ENCODE peak calls at places on chromosomes 6 and 20, in ten cellular contexts. N, G, S, D, M, A, J, O, F and W are unnamed samples.

GRCh38 chr6:116010400-116011095 is 50.1 kb downstream of the FRK start:
- DNase-seq in N (peak), G (peak), S (peak), D (no peak), M (peak), A (peak), J (peak), O (peak), F (peak), W (no peak)

GRCh38 chr6:42702200-42702599 is 20.2 kb downstream of the PRPH2 start:
- DNase-seq in N (no peak), G (no peak), S (no peak), D (no peak), M (no peak), A (no peak), J (no peak), O (no peak), F (no peak), W (no peak)

GRCh38 chr6:45538636-45539035 is 160.9 kb upstream of the SUPT3H start:
- DNase-seq in N (no peak), G (no peak), S (no peak), D (no peak), M (no peak), A (no peak), J (no peak), O (peak), F (no peak), W (no peak)

GRCh38 chr20:19815553-19815991 is 57.5 kb downstream of the RIN2 start:
- DNase-seq in N (no peak), G (no peak), S (no peak), D (no peak), M (peak), A (peak), J (no peak), O (peak), F (no peak), W (peak)

GRCh38 chr6:43278524-43279078 is 19.5 kb upstream of the SLC22A7 start:
- DNase-seq in N (no peak), G (no peak), S (no peak), D (no peak), M (no peak), A (no peak), J (no peak), O (no peak), F (no peak), W (no peak)

GRCh38 chr6:56299916-56300315 is 52.5 kb upstream of the COL21A1 start:
- DNase-seq in N (no peak), G (no peak), S (no peak), D (no peak), M (no peak), A (no peak), J (no peak), O (no peak), F (no peak), W (no peak)

GRCh38 chr20:46282669-46283068 is 25.6 kb downstream of the CDH22 start:
- DNase-seq in N (no peak), G (no peak), S (no peak), D (no peak), M (no peak), A (no peak), J (no peak), O (no peak), F (no peak), W (peak)

GRCh38 chr6:152293404-152293803 is 343.8 kb downstream of the SYNE1 start:
- DNase-seq in N (no peak), G (no peak), S (no peak), D (no peak), M (no peak), A (no peak), J (no peak), O (no peak), F (no peak), W (no peak)

GRCh38 chr6:439681-440167 is 48.2 kb downstream of the IRF4 start:
- DNase-seq in N (no peak), G (no peak), S (no peak), D (no peak), M (no peak), A (no peak), J (no peak), O (no peak), F (no peak), W (no peak)

GRCh38 chr6:34788111-34788510 is 3.8 kb upstream of the BLTP3A start:
- DNase-seq in N (no peak), G (no peak), S (no peak), D (no peak), M (no peak), A (no peak), J (no peak), O (no peak), F (no peak), W (no peak)

GRCh38 chr6:37020426-37021211 is 15.2 kb downstream of the FGD2 start:
- DNase-seq in N (no peak), G (no peak), S (no peak), D (no peak), M (no peak), A (no peak), J (no peak), O (no peak), F (no peak), W (no peak)

GRCh38 chr20:59985864-59986263 is 27.6 kb downstream of the CDH26 start:
- DNase-seq in N (no peak), G (no peak), S (no peak), D (no peak), M (no peak), A (peak), J (no peak), O (no peak), F (no peak), W (no peak)

GRCh38 chr20:50094522-50094921 is 18.4 kb downstream of the UBE2V1 start:
- DNase-seq in N (no peak), G (no peak), S (no peak), D (no peak), M (no peak), A (no peak), J (no peak), O (no peak), F (no peak), W (no peak)

GRCh38 chr6:136409598-136409997 is 120.0 kb upstream of the BCLAF1 start:
- DNase-seq in N (no peak), G (no peak), S (no peak), D (no peak), M (no peak), A (no peak), J (no peak), O (no peak), F (no peak), W (no peak)

GRCh38 chr20:58372836-58373235 is 16.2 kb upstream of the VAPB start:
- DNase-seq in N (no peak), G (no peak), S (no peak), D (no peak), M (no peak), A (no peak), J (no peak), O (no peak), F (no peak), W (peak)

GRCh38 chr6:82904860-82905259 is 160.8 kb downstream of the UBE3D start:
- DNase-seq in N (no peak), G (no peak), S (no peak), D (no peak), M (no peak), A (no peak), J (no peak), O (no peak), F (no peak), W (no peak)

GRCh38 chr6:158198461-158198860 is 30.3 kb downstream of the GTF2H5 start:
- DNase-seq in N (no peak), G (no peak), S (no peak), D (no peak), M (no peak), A (no peak), J (no peak), O (no peak), F (no peak), W (no peak)

GRCh38 chr20:51318058-51318960 is 224.2 kb downstream of the NFATC2 start:
- DNase-seq in N (peak), G (peak), S (peak), D (peak), M (no peak), A (no peak), J (peak), O (no peak), F (no peak), W (no peak)

GRCh38 chr6:100472674-100473073 is 8.0 kb upstream of the SIM1 start:
- DNase-seq in N (no peak), G (no peak), S (no peak), D (no peak), M (peak), A (no peak), J (no peak), O (no peak), F (no peak), W (no peak)

GRCh38 chr6:103872683-103873082 is 987.0 kb downstream of the HACE1 start:
- DNase-seq in N (no peak), G (no peak), S (no peak), D (no peak), M (no peak), A (no peak), J (no peak), O (no peak), F (no peak), W (no peak)

GRCh38 chr6:160278786-160279310 is 20.2 kb upstream of the SLC22A2 start:
- DNase-seq in N (no peak), G (no peak), S (no peak), D (no peak), M (no peak), A (no peak), J (no peak), O (no peak), F (no peak), W (no peak)

GRCh38 chr6:81938991-81939773 is 186.7 kb upstream of the TENT5A start:
- DNase-seq in N (no peak), G (no peak), S (no peak), D (no peak), M (peak), A (no peak), J (no peak), O (no peak), F (no peak), W (no peak)

GRCh38 chr6:122821095-122821494 is 32.0 kb downstream of the SMPDL3A start:
- DNase-seq in N (no peak), G (no peak), S (no peak), D (no peak), M (no peak), A (no peak), J (no peak), O (no peak), F (no peak), W (no peak)

GRCh38 chr6:152595507-152595906 is 41.7 kb downstream of the SYNE1 start:
- DNase-seq in N (no peak), G (no peak), S (no peak), D (no peak), M (no peak), A (no peak), J (no peak), O (no peak), F (no peak), W (no peak)

GRCh38 chr6:99614430-99615161 is 8.0 kb downstream of the PRDM13 start:
- DNase-seq in N (no peak), G (no peak), S (peak), D (no peak), M (peak), A (no peak), J (no peak), O (no peak), F (no peak), W (no peak)

GRCh38 chr20:24450646-24451376 is 18.6 kb upstream of the SYNDIG1 start:
- DNase-seq in N (no peak), G (no peak), S (no peak), D (no peak), M (no peak), A (no peak), J (no peak), O (no peak), F (no peak), W (no peak)

GRCh38 chr6:158067436-158068015 is 85.9 kb downstream of the SYNJ2 start:
- DNase-seq in N (no peak), G (no peak), S (no peak), D (no peak), M (no peak), A (no peak), J (no peak), O (no peak), F (no peak), W (no peak)

GRCh38 chr20:50584687-50585086 is 74.5 kb downstream of the PTPN1 start:
- DNase-seq in N (no peak), G (no peak), S (no peak), D (no peak), M (no peak), A (no peak), J (no peak), O (no peak), F (no peak), W (peak)

GRCh38 chr20:2932497-2932896 is 59.2 kb downstream of the PTPRA start:
- DNase-seq in N (no peak), G (no peak), S (no peak), D (no peak), M (no peak), A (no peak), J (no peak), O (no peak), F (no peak), W (no peak)

GRCh38 chr20:35318502-35319157 is 26.4 kb upstream of the FAM83C start:
- DNase-seq in N (no peak), G (no peak), S (no peak), D (no peak), M (peak), A (no peak), J (no peak), O (peak), F (no peak), W (peak)

GRCh38 chr20:23655551-23656211 is 17.9 kb upstream of the CST3 start:
- DNase-seq in N (peak), G (no peak), S (peak), D (no peak), M (no peak), A (peak), J (no peak), O (no peak), F (no peak), W (no peak)

GRCh38 chr6:141401168-141401567 is 731.6 kb upstream of the GJE1 start:
- DNase-seq in N (no peak), G (no peak), S (no peak), D (no peak), M (no peak), A (no peak), J (no peak), O (peak), F (no peak), W (no peak)

GRCh38 chr6:152206072-152206818 is 398.8 kb downstream of the ESR1 start:
- DNase-seq in N (peak), G (peak), S (no peak), D (no peak), M (no peak), A (peak), J (peak), O (no peak), F (no peak), W (no peak)

GRCh38 chr6:37503486-37503980 is 3.8 kb upstream of the CCDC167 start:
- DNase-seq in N (no peak), G (no peak), S (peak), D (no peak), M (no peak), A (peak), J (no peak), O (no peak), F (no peak), W (no peak)

GRCh38 chr6:15904651-15905376 is 224.1 kb upstream of the MYLIP start:
- DNase-seq in N (no peak), G (no peak), S (no peak), D (no peak), M (no peak), A (peak), J (no peak), O (no peak), F (no peak), W (no peak)

GRCh38 chr6:133265066-133265465 is 23.9 kb downstream of the EYA4 start:
- DNase-seq in N (no peak), G (no peak), S (no peak), D (no peak), M (no peak), A (no peak), J (no peak), O (no peak), F (no peak), W (no peak)